ENCODE peak calls at places on chromosomes 4 and X, in four cellular contexts. J is GM12878, T is K562, I is HL-60. D is an unnamed sample.

GRCh38 chr4:797066-797465 is 28.9 kb downstream of the CPLX1 start:
- DNase-seq in I (no peak), T (no peak), J (no peak), D (no peak)

GRCh38 chr4:68719075-68719473 is 48.6 kb upstream of the UGT2B15 start:
- DNase-seq in T (no peak), J (no peak), I (no peak), D (no peak)

GRCh38 chr4:96472103-96472867 is 632.4 kb downstream of the PDHA2 start:
- DNase-seq in I (no peak), T (peak), J (no peak), D (no peak)

GRCh38 chr4:168830777-168831512 is 179.1 kb downstream of the CBR4 start:
- DNase-seq in J (no peak), I (no peak), T (no peak), D (no peak)

GRCh38 chr4:30769093-30769492 is 48.9 kb downstream of the PCDH7 start:
- DNase-seq in T (no peak), I (no peak), J (no peak), D (no peak)

GRCh38 chr4:146132445-146132844 is 43.1 kb upstream of the LSM6 start:
- DNase-seq in J (peak), I (no peak), T (no peak), D (peak)

GRCh38 chrX:108735680-108736508 is 469 bp downstream of the IRS4 start:
- DNase-seq in I (no peak), T (no peak), J (no peak), D (no peak)

GRCh38 chr4:27154706-27155105 is 294.1 kb downstream of the STIM2 start:
- DNase-seq in J (no peak), T (no peak), I (no peak), D (no peak)

GRCh38 chr4:81595287-81595686 is 123.6 kb upstream of the RASGEF1B start:
- DNase-seq in T (no peak), I (no peak), J (no peak), D (no peak)

GRCh38 chrX:2500681-2501151 is at the start of the genes DHRSX and ZBED1:
- DNase-seq in T (peak), J (no peak), I (peak), D (peak)

GRCh38 chr4:61162116-61162515 is 38.0 kb upstream of the ADGRL3 start:
- DNase-seq in I (no peak), J (no peak), T (no peak), D (no peak)

GRCh38 chrX:153818571-153819397 is 11.6 kb downstream of the PDZD4 start:
- DNase-seq in J (no peak), I (no peak), T (peak), D (peak)

GRCh38 chrX:123311486-123311885 is 127.4 kb downstream of the GRIA3 start:
- DNase-seq in I (no peak), J (no peak), T (no peak), D (no peak)

GRCh38 chrX:129649268-129650182 is 5.2 kb downstream of the APLN start:
- DNase-seq in J (no peak), I (no peak), T (no peak), D (no peak)

GRCh38 chr4:185640809-185641675 is 105.7 kb upstream of the PDLIM3 start:
- DNase-seq in I (peak), T (peak), J (peak), D (no peak)

GRCh38 chrX:48945517-48946348 is 11.7 kb downstream of the OTUD5 start:
- DNase-seq in T (peak), J (no peak), I (no peak), D (no peak)

GRCh38 chr4:152032722-152033131 is 271.9 kb upstream of the GATB start:
- DNase-seq in I (no peak), J (no peak), T (no peak), D (no peak)
- TF ChIP-seq SPI1 in I (no peak), J (no peak), T (no peak), D (no peak)

GRCh38 chr4:10761903-10762302 is 77.3 kb upstream of the CLNK start:
- DNase-seq in T (no peak), J (no peak), I (no peak), D (no peak)
- TF ChIP-seq SPI1 in T (no peak), J (no peak), I (no peak), D (no peak)

GRCh38 chr4:108168213-108168671 is 490 bp downstream of the LEF1 start:
- DNase-seq in T (no peak), J (no peak), I (no peak), D (no peak)
- TF ChIP-seq SPI1 in T (no peak), J (no peak), I (no peak), D (no peak)

GRCh38 chr4:139918591-139918990 is 235.4 kb downstream of the MAML3 start:
- DNase-seq in J (no peak), I (no peak), T (no peak), D (no peak)

GRCh38 chr4:139920552-139920951 is 233.4 kb downstream of the MAML3 start:
- DNase-seq in J (no peak), I (no peak), T (no peak), D (no peak)

GRCh38 chr4:139917896-139918295 is 236.1 kb downstream of the MAML3 start:
- DNase-seq in T (no peak), J (no peak), I (no peak), D (no peak)

GRCh38 chr4:139918994-139919393 is 235.0 kb downstream of the MAML3 start:
- DNase-seq in T (no peak), I (no peak), J (no peak), D (no peak)

GRCh38 chr4:139919513-139919912 is 234.5 kb downstream of the MAML3 start:
- DNase-seq in T (no peak), I (no peak), J (no peak), D (no peak)
- TF ChIP-seq SPI1 in T (no peak), I (no peak), J (no peak), D (no peak)

DNA sequence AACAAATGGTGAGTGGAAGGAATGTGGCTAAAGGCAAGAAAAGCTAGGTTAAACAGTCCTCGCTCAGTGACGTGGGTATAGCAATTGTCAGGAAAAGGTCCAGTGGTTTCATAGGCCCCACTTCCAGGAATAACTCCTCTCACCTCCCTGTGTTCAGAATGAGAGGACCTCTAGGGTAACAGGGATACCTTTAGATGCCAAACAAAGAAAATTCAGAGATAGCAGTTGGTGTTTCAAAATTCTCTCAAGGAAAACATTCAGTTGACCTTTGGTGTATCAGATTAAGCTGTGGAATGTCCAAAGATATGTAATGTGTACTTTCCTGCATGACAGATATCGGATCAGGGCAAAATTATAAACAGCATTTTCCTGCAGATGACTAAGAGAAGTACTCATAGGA is 155.9 kb downstream of the ARHGAP6 start:
- DNase-seq in I (no peak), T (no peak), J (no peak), D (no peak)
- TF ChIP-seq SPI1 in I (no peak), T (no peak), J (no peak), D (no peak)

GRCh38 chr4:3145251-3145908 is 70.9 kb downstream of the HTT start:
- DNase-seq in I (no peak), T (no peak), J (no peak), D (no peak)
- TF ChIP-seq SPI1 in I (no peak), T (no peak), J (no peak), D (no peak)

D was measured in GM12891.